ENCODE peak calls at places on chromosomes 2 and 18, in four cellular contexts. One of them, this sample, is unnamed.

GRCh38 chr2:226478121-226478809 is 321.4 kb downstream of the IRS1 start:
- DNase-seq in SW480: no peak
- DNase-seq in spleen: no peak
- DNase-seq in colonic mucosa: peak
- DNase-seq in this sample: no peak

GRCh38 chr2:157497603-157498314 is 53.9 kb upstream of the CYTIP start:
- DNase-seq in SW480: peak
- DNase-seq in spleen: no peak
- DNase-seq in colonic mucosa: no peak
- DNase-seq in this sample: peak

GRCh38 chr2:227404575-227404974 is 16.8 kb upstream of the SCYGR1 start:
- DNase-seq in SW480: no peak
- DNase-seq in spleen: no peak
- DNase-seq in colonic mucosa: no peak
- DNase-seq in this sample: no peak

GRCh38 chr2:163773276-163773675 is 37.5 kb upstream of the FIGN start:
- DNase-seq in SW480: no peak
- DNase-seq in spleen: no peak
- DNase-seq in colonic mucosa: no peak
- DNase-seq in this sample: no peak

GRCh38 chr2:54570321-54570881 is 114.3 kb downstream of the SPTBN1 start:
- DNase-seq in SW480: no peak
- DNase-seq in spleen: no peak
- DNase-seq in colonic mucosa: no peak
- DNase-seq in this sample: no peak

GRCh38 chr2:219369447-219369861 is 18.3 kb downstream of the DNPEP start:
- DNase-seq in SW480: no peak
- DNase-seq in spleen: no peak
- DNase-seq in colonic mucosa: peak
- DNase-seq in this sample: no peak

GRCh38 chr2:222521099-222521498 is 96.8 kb downstream of the SGPP2 start:
- DNase-seq in SW480: no peak
- DNase-seq in spleen: no peak
- DNase-seq in colonic mucosa: no peak
- DNase-seq in this sample: no peak

GRCh38 chr2:121319941-121320340 is 34.9 kb upstream of the TFCP2L1 start:
- DNase-seq in SW480: no peak
- DNase-seq in spleen: no peak
- DNase-seq in colonic mucosa: no peak
- DNase-seq in this sample: no peak

GRCh38 chr2:144261966-144262365 is 258.0 kb downstream of the ZEB2 start:
- DNase-seq in SW480: no peak
- DNase-seq in spleen: no peak
- DNase-seq in colonic mucosa: no peak
- DNase-seq in this sample: no peak

GRCh38 chr2:208939852-208940251 is 484.0 kb upstream of the MAP2 start:
- DNase-seq in SW480: no peak
- DNase-seq in spleen: no peak
- DNase-seq in colonic mucosa: no peak
- DNase-seq in this sample: no peak

GRCh38 chr2:36336321-36336720 is 19.3 kb upstream of the CRIM1 start:
- DNase-seq in SW480: no peak
- DNase-seq in spleen: no peak
- DNase-seq in colonic mucosa: no peak
- DNase-seq in this sample: no peak

GRCh38 chr2:193841389-193842150 is 1646.8 kb upstream of the TMEFF2 start:
- DNase-seq in SW480: no peak
- DNase-seq in spleen: no peak
- DNase-seq in colonic mucosa: no peak
- DNase-seq in this sample: no peak

GRCh38 chr2:25250331-25251031 is 82.1 kb upstream of the POMC start:
- DNase-seq in SW480: no peak
- DNase-seq in spleen: no peak
- DNase-seq in colonic mucosa: no peak
- DNase-seq in this sample: no peak

GRCh38 chr2:237998530-237998929 is 31.7 kb downstream of the UBE2F start:
- DNase-seq in SW480: no peak
- DNase-seq in spleen: no peak
- DNase-seq in colonic mucosa: no peak
- DNase-seq in this sample: no peak

GRCh38 chr18:76058146-76058545 is 436.9 kb downstream of the ZNF516 start:
- DNase-seq in SW480: no peak
- DNase-seq in spleen: no peak
- DNase-seq in colonic mucosa: no peak
- DNase-seq in this sample: no peak

GRCh38 chr2:196967126-196967525 is 40.6 kb upstream of the PGAP1 start:
- DNase-seq in SW480: peak
- DNase-seq in spleen: no peak
- DNase-seq in colonic mucosa: peak
- DNase-seq in this sample: no peak

GRCh38 chr18:67318651-67319050 is 197.9 kb downstream of the DSEL start:
- DNase-seq in SW480: no peak
- DNase-seq in spleen: no peak
- DNase-seq in colonic mucosa: no peak
- DNase-seq in this sample: no peak

GRCh38 chr2:25726511-25726910 is 53.1 kb upstream of the DTNB start:
- DNase-seq in SW480: no peak
- DNase-seq in spleen: no peak
- DNase-seq in colonic mucosa: no peak
- DNase-seq in this sample: no peak

GRCh38 chr2:218879881-218880748 is 537 bp upstream of the WNT10A start:
- DNase-seq in SW480: no peak
- DNase-seq in spleen: peak
- DNase-seq in colonic mucosa: peak
- DNase-seq in this sample: no peak

GRCh38 chr2:49693961-49694360 is 539.6 kb upstream of the FSHR start:
- DNase-seq in SW480: no peak
- DNase-seq in spleen: no peak
- DNase-seq in colonic mucosa: no peak
- DNase-seq in this sample: no peak